ENCODE peak calls at places on chromosomes 7 and 10, in eight cellular contexts. E is GM12865, Z is progenitor cell of endocrine pancreas, J is fibroblast of lung, I is MM.1S, B is IMR-90, H is RWPE1, S is lower lobe of right lung. X is an unnamed sample.
A peak's percentile ranks its signal among the peaks of the same experiment; 100 is the strongest.

GRCh38 chr10:59513558-59513957 is 151.2 kb upstream of the FAM13C start:
- DNase-seq in H (no peak), Z (no peak), E (no peak), S (no peak), B (peak; percentile 29), J (peak; percentile 78), I (no peak), X (no peak)

GRCh38 chr10:44913312-44914079 is 2.4 kb downstream of the TMEM72 start:
- DNase-seq in J (no peak), B (no peak), S (no peak), Z (no peak), H (no peak), E (no peak), I (peak; percentile 51), X (peak; percentile 28)

GRCh38 chr10:120593693-120594092 is 136.7 kb downstream of the PLPP4 start:
- DNase-seq in I (peak; percentile 67), E (no peak), S (no peak), J (no peak), Z (no peak), B (no peak), H (no peak), X (no peak)

GRCh38 chr7:924541-925231 is 29.8 kb downstream of the ADAP1 start:
- DNase-seq in E (peak; percentile 91), S (peak; percentile 44), Z (no peak), J (peak; percentile 27), B (peak; percentile 12), H (no peak), I (peak; percentile 21), X (peak; percentile 97)

GRCh38 chr10:672139-672538 is 17.3 kb downstream of the DIP2C start:
- DNase-seq in B (no peak), E (no peak), H (no peak), J (no peak), I (no peak), S (no peak), Z (peak; percentile 6), X (no peak)

GRCh38 chr7:101753316-101753715 is 64.1 kb upstream of the CUX1 start:
- DNase-seq in E (no peak), B (no peak), H (no peak), J (no peak), S (no peak), I (no peak), Z (no peak), X (no peak)

GRCh38 chr10:34163075-34163905 is 651.8 kb downstream of the PARD3 start:
- DNase-seq in I (no peak), J (peak; percentile 36), B (no peak), H (no peak), Z (no peak), E (no peak), S (no peak), X (no peak)

GRCh38 chr7:105862770-105863169 is 13.6 kb downstream of the ATXN7L1 start:
- DNase-seq in B (no peak), S (no peak), I (no peak), E (no peak), Z (no peak), J (no peak), H (no peak), X (no peak)

GRCh38 chr7:70571403-70571911 is 560.5 kb upstream of the GALNT17 start:
- DNase-seq in I (no peak), B (peak; percentile 36), S (no peak), Z (no peak), J (peak; percentile 84), E (no peak), H (peak; percentile 26), X (no peak)

GRCh38 chr7:46764100-46764941 is 817.6 kb downstream of the TNS3 start:
- DNase-seq in Z (no peak), I (no peak), S (no peak), B (peak; percentile 97), E (peak; percentile 69), H (peak; percentile 90), J (peak; percentile 98), X (no peak)

GRCh38 chr7:3762146-3762831 is 461.2 kb downstream of the SDK1 start:
- DNase-seq in S (no peak), H (no peak), E (no peak), I (no peak), B (no peak), Z (no peak), J (no peak), X (no peak)

GRCh38 chr10:29245476-29245875 is 43.4 kb upstream of the LYZL1 start:
- DNase-seq in E (no peak), H (no peak), B (no peak), J (no peak), Z (no peak), I (no peak), S (no peak), X (no peak)

GRCh38 chr7:120028636-120029035 is 244.3 kb upstream of the KCND2 start:
- DNase-seq in I (no peak), S (no peak), J (peak; percentile 25), E (no peak), Z (no peak), B (peak; percentile 80), H (no peak), X (no peak)

GRCh38 chr7:94087664-94088352 is 83.7 kb upstream of the BET1 start:
- DNase-seq in B (peak; percentile 85), H (peak; percentile 77), J (peak; percentile 75), E (peak; percentile 89), S (no peak), Z (no peak), I (peak; percentile 83), X (peak; percentile 67)

GRCh38 chr10:124870854-124871425 is 69.3 kb downstream of the ABRAXAS2 start:
- DNase-seq in I (no peak), H (no peak), J (no peak), Z (no peak), B (no peak), E (no peak), S (peak; percentile 20), X (no peak)

GRCh38 chr10:74056081-74056818 is 58.3 kb downstream of the VCL start:
- DNase-seq in E (peak; percentile 46), B (peak; percentile 85), H (peak; percentile 77), S (no peak), I (no peak), J (peak; percentile 89), Z (no peak), X (peak; percentile 38)

GRCh38 chr10:132264966-132265877 is 42.5 kb downstream of the STK32C start:
- DNase-seq in S (peak; percentile 45), E (no peak), B (peak; percentile 44), H (no peak), Z (no peak), J (peak; percentile 48), I (no peak), X (no peak)

GRCh38 chr7:66754541-66754940 is 14.0 kb downstream of the RABGEF1 start:
- DNase-seq in B (peak; percentile 50), I (no peak), H (no peak), J (no peak), Z (no peak), E (no peak), S (no peak), X (no peak)

GRCh38 chr7:66747385-66748126 is 7.0 kb downstream of the RABGEF1 start:
- DNase-seq in B (no peak), I (no peak), E (no peak), H (no peak), S (no peak), Z (no peak), J (peak; percentile 67), X (no peak)

GRCh38 chr7:66748127-66748511 is 7.6 kb downstream of the RABGEF1 start:
- DNase-seq in H (no peak), E (no peak), J (peak; percentile 68), B (no peak), I (no peak), Z (no peak), S (no peak), X (no peak)

GRCh38 chr7:66748791-66749190 is 8.3 kb downstream of the RABGEF1 start:
- DNase-seq in J (no peak), S (peak; percentile 58), I (no peak), H (no peak), B (no peak), E (peak; percentile 66), Z (no peak), X (no peak)

GRCh38 chr7:66751945-66752344 is 11.4 kb downstream of the RABGEF1 start:
- DNase-seq in J (no peak), S (no peak), E (no peak), H (no peak), I (no peak), B (no peak), Z (no peak), X (no peak)
- TF ChIP-seq CTCF in J (no peak), S (no peak), E (no peak), H (no peak), I (no peak), B (no peak), Z (no peak), X (no peak)

GRCh38 chr7:2070151-2070763 is 162.5 kb downstream of the MAD1L1 start:
- DNase-seq in Z (no peak), E (no peak), B (no peak), H (no peak), J (no peak), S (no peak), I (no peak), X (no peak)
- TF ChIP-seq CTCF in Z (no peak), E (no peak), B (no peak), H (no peak), J (no peak), S (no peak), I (no peak), X (no peak)

DNA sequence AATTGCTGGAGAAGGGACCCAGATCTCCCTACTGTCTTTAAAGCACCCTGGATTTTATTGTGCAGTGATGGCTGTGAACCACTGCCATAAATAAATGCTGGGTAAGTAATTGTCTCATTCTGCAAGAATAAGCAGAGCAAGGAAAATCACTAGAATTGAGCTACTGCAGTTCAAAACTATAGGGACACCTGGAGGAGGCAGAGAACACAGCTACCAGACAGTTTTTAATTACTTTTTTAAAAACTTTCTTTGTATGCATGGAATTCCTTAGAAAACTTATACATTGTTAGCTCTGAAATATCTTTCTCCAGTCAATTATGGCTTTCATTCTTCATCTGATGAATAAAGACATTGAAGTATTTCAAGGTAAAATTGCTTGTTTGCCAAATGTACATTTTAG is 866.3 kb upstream of the GHITM start:
- DNase-seq in B (no peak), Z (no peak), I (no peak), S (no peak), J (no peak), E (no peak), H (no peak), X (no peak)
- TF ChIP-seq CTCF in B (no peak), Z (peak; percentile 48), I (no peak), S (no peak), J (no peak), E (no peak), H (no peak), X (no peak)

DNA sequence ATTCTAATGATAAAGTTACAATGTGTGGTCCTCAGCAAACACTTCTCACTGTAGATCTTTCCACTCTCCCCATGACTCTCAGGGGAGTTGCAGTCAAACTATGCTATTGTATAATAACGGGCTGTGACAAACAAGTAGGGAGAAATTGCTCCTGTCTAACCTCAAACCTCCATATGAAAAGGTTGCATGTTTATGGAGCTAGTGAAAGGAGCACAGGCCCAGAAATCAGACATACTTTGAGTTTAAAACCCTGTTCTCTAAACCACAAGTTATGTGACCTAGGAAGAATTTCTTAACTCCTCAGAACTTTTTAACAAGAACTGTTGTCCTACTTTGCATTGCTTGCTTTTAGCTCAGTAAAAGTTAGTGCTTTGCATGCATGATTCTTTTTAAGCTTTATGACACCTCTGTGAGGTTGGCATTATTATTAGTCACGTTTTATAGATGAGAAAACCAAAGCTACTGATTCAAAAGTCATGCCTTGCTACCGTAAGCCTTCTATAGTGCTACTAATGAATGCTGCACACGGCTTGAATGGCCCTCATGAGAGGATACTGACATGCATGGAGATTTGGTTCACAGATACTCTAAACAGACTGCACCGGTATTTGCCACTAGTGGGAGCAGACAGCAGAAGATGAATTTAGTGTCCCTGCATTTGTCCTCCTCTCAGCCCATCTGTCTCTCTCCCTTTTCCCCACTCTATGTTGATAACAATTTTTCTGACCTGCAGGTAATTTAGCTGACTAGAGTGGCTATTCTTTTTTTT is 129.5 kb upstream of the PCGF5 start:
- DNase-seq in H (no peak), S (no peak), I (no peak), J (peak; percentile 32), B (no peak), Z (no peak), E (peak; percentile 54), X (no peak)
- TF ChIP-seq CTCF in H (no peak), S (no peak), I (peak; percentile 21), J (peak; percentile 30), B (peak; percentile 8), Z (no peak), E (peak; percentile 20), X (no peak)